ENCODE peak calls at places on chromosomes 1 and 21, in ten cellular contexts. N is HFF-Myc, W is lower lobe of right lung, T is neural progenitor cell, U is A549, Q is sigmoid colon, J is left lung, F is cardiac fibroblast, X is IMR-90, C is GM20000. E is an unnamed sample.

GRCh38 chr1:211948377-211948776 is 87.0 kb downstream of the INTS7 start:
- DNase-seq in N (no peak), W (no peak), T (no peak), U (no peak), Q (no peak), J (no peak), F (no peak), X (no peak), C (no peak), E (no peak)

GRCh38 chr1:66809736-66810326 is 8.8 kb upstream of the INSL5 start:
- DNase-seq in N (no peak), W (no peak), T (no peak), U (no peak), Q (no peak), J (no peak), F (peak; percentile 62), X (peak; percentile 22), C (no peak), E (no peak)

GRCh38 chr21:30831194-30831765 is 1.7 kb upstream of the KRTAP7-1 start:
- DNase-seq in N (peak; percentile 2), W (no peak), T (peak; percentile 59), U (no peak), Q (no peak), J (no peak), F (peak; percentile 22), X (no peak), C (peak; percentile 20), E (no peak)

GRCh38 chr1:210143465-210144062 is 89.0 kb upstream of the SERTAD4 start:
- DNase-seq in N (peak; percentile 50), W (peak; percentile 75), T (peak; percentile 81), U (peak; percentile 57), Q (peak; percentile 83), J (peak; percentile 66), F (peak; percentile 83), X (peak; percentile 68), C (peak; percentile 25), E (peak; percentile 87)

GRCh38 chr1:242011879-242012674 is 13.2 kb upstream of the MAP1LC3C start:
- DNase-seq in N (no peak), W (no peak), T (no peak), U (no peak), Q (no peak), J (no peak), F (no peak), X (peak; percentile 35), C (no peak), E (no peak)

GRCh38 chr1:29210278-29211085 is 20.3 kb downstream of the MECR start:
- DNase-seq in N (no peak), W (no peak), T (no peak), U (no peak), Q (no peak), J (no peak), F (no peak), X (no peak), C (peak; percentile 65), E (no peak)

GRCh38 chr1:210201671-210202070 is 30.9 kb upstream of the SERTAD4 start:
- DNase-seq in N (no peak), W (no peak), T (no peak), U (no peak), Q (no peak), J (no peak), F (peak; percentile 30), X (peak; percentile 27), C (no peak), E (no peak)

GRCh38 chr1:52403566-52404115 is 582 bp downstream of the ORC1 start:
- DNase-seq in N (peak; percentile 46), W (no peak), T (peak; percentile 61), U (peak; percentile 57), Q (no peak), J (peak; percentile 41), F (peak; percentile 89), X (peak; percentile 84), C (peak; percentile 64), E (no peak)

GRCh38 chr1:155205969-155206593 is 1.6 kb downstream of the THBS3 start:
- DNase-seq in N (no peak), W (peak; percentile 17), T (no peak), U (no peak), Q (no peak), J (peak; percentile 5), F (no peak), X (no peak), C (no peak), E (no peak)

GRCh38 chr1:199168895-199169294 is 530.1 kb downstream of the PTPRC start:
- DNase-seq in N (no peak), W (no peak), T (no peak), U (no peak), Q (no peak), J (no peak), F (no peak), X (no peak), C (no peak), E (no peak)

GRCh38 chr1:85608851-85609250 is 28.3 kb downstream of the CCN1 start:
- DNase-seq in N (no peak), W (no peak), T (no peak), U (no peak), Q (no peak), J (no peak), F (no peak), X (no peak), C (no peak), E (no peak)

GRCh38 chr1:213065800-213066199 is 14.8 kb downstream of the RPS6KC1 start:
- DNase-seq in N (no peak), W (no peak), T (no peak), U (no peak), Q (no peak), J (no peak), F (no peak), X (no peak), C (no peak), E (no peak)

GRCh38 chr1:213066363-213066762 is 15.3 kb downstream of the RPS6KC1 start:
- DNase-seq in N (no peak), W (no peak), T (no peak), U (no peak), Q (no peak), J (no peak), F (no peak), X (no peak), C (no peak), E (no peak)

GRCh38 chr1:213057264-213058059 is 6.4 kb downstream of the RPS6KC1 start:
- DNase-seq in N (no peak), W (no peak), T (no peak), U (no peak), Q (no peak), J (no peak), F (no peak), X (no peak), C (no peak), E (no peak)

GRCh38 chr1:213060836-213061235 is 9.8 kb downstream of the RPS6KC1 start:
- DNase-seq in N (no peak), W (no peak), T (no peak), U (no peak), Q (no peak), J (no peak), F (no peak), X (no peak), C (no peak), E (no peak)

GRCh38 chr1:213061263-213061662 is 10.2 kb downstream of the RPS6KC1 start:
- DNase-seq in N (no peak), W (no peak), T (no peak), U (no peak), Q (no peak), J (no peak), F (no peak), X (no peak), C (no peak), E (no peak)
- TF ChIP-seq CTCF in N (no peak), W (no peak), T (no peak), U (no peak), Q (no peak), J (no peak), F (no peak), X (no peak), C (no peak), E (no peak)

GRCh38 chr1:196732526-196732925 is 42.1 kb upstream of the CFHR3 start:
- DNase-seq in N (no peak), W (no peak), T (peak; percentile 6), U (no peak), Q (no peak), J (no peak), F (peak; percentile 10), X (no peak), C (no peak), E (no peak)
- TF ChIP-seq CTCF in N (peak; percentile 29), W (no peak), T (peak; percentile 46), U (no peak), Q (no peak), J (no peak), F (peak; percentile 26), X (peak; percentile 3), C (no peak), E (no peak)

GRCh38 chr1:183319051-183319450 is 99.1 kb downstream of the NMNAT2 start:
- DNase-seq in N (no peak), W (no peak), T (no peak), U (no peak), Q (no peak), J (no peak), F (no peak), X (peak; percentile 19), C (no peak), E (no peak)

GRCh38 chr1:183315987-183316758 is 102.0 kb downstream of the NMNAT2 start:
- DNase-seq in N (no peak), W (no peak), T (no peak), U (no peak), Q (no peak), J (no peak), F (no peak), X (no peak), C (no peak), E (no peak)

GRCh38 chr1:183323849-183324683 is 94.1 kb downstream of the NMNAT2 start:
- DNase-seq in N (no peak), W (no peak), T (no peak), U (no peak), Q (no peak), J (no peak), F (no peak), X (peak; percentile 57), C (no peak), E (no peak)

GRCh38 chr1:183318433-183318832 is 99.7 kb downstream of the NMNAT2 start:
- DNase-seq in N (peak; percentile 53), W (peak; percentile 73), T (peak; percentile 61), U (peak; percentile 48), Q (peak; percentile 95), J (peak; percentile 82), F (peak; percentile 97), X (peak; percentile 95), C (peak; percentile 69), E (no peak)
- TF ChIP-seq CTCF in N (peak; percentile 56), W (peak; percentile 51), T (peak; percentile 41), U (peak; percentile 49), Q (peak; percentile 54), J (peak; percentile 42), F (peak; percentile 79), X (peak; percentile 81), C (peak; percentile 36), E (peak; percentile 73)

DNA sequence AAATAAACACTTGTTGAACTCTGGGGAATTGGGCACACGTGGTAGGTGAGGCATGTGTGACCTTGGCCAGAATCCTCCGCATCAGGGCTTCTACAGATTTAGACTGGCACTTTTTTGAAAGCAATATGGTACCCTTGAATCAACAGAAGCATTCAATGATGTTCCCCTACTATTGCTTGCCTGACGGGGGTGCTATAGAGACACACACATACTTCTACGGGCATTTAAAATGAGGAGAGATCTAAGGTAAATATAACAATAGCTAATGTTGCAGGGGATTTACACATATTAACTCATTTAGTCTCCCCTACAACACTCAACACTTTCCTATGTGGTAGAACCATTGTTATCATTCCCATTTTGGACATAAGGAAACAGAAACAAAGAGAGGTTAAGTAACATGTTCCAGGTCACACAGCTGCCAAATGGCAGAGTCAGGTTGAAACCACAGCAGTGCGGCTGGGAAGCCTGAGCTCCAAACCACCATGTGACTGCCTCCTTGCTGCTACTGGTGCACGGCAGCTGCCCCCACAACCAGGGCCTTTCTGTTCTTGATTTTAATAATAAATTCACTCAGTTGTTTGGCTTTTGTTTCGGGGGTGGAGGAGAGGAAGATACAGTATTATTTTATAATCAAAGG is 147.4 kb downstream of the ZNF281 start:
- DNase-seq in N (no peak), W (no peak), T (no peak), U (no peak), Q (no peak), J (no peak), F (no peak), X (no peak), C (peak; percentile 31), E (no peak)
- TF ChIP-seq CTCF in N (no peak), W (no peak), T (no peak), U (no peak), Q (no peak), J (no peak), F (peak; percentile 7), X (no peak), C (no peak), E (no peak)